ENCODE peak calls at places on chromosomes 7 and 10, in four cellular contexts. Q, J, C and A are unnamed samples.

GRCh38 chr10:46520941-46521340 is 35.5 kb downstream of the GPRIN2 start:
- DNase-seq in J (no peak), C (peak), Q (no peak), A (peak)

GRCh38 chr10:63681965-63682704 is 160.9 kb downstream of the REEP3 start:
- DNase-seq in C (no peak), J (no peak), Q (peak), A (no peak)

GRCh38 chr7:25619963-25620799 is 391.9 kb upstream of the NPVF start:
- DNase-seq in C (no peak), J (no peak), Q (no peak), A (peak)

GRCh38 chr7:48042216-48042615 is 6.9 kb downstream of the C7orf57 start:
- DNase-seq in J (no peak), Q (peak), C (no peak), A (no peak)

GRCh38 chr10:24251547-24251946 is 42.6 kb downstream of the KIAA1217 start:
- DNase-seq in J (no peak), Q (no peak), C (no peak), A (no peak)

GRCh38 chr10:113273151-113273876 is 279.5 kb upstream of the HABP2 start:
- DNase-seq in J (no peak), C (no peak), Q (peak), A (no peak)

GRCh38 chr10:12540341-12540781 is 191.0 kb downstream of the CAMK1D start:
- DNase-seq in C (no peak), Q (no peak), J (no peak), A (no peak)

GRCh38 chr10:52967806-52968795 is 195.5 kb upstream of the MBL2 start:
- DNase-seq in J (no peak), C (no peak), Q (no peak), A (no peak)

GRCh38 chr7:142337406-142338001 is 79.6 kb upstream of the PRSS58 start:
- DNase-seq in Q (no peak), C (no peak), J (no peak), A (no peak)

GRCh38 chr7:115477193-115477651 is 553.3 kb downstream of the TFEC start:
- DNase-seq in C (no peak), Q (no peak), J (peak), A (no peak)

GRCh38 chr10:11625019-11625735 is 13.7 kb upstream of the USP6NL start:
- DNase-seq in Q (no peak), J (no peak), C (no peak), A (no peak)

GRCh38 chr7:52273685-52274610 is 761.5 kb upstream of the POM121L12 start:
- DNase-seq in Q (no peak), C (no peak), J (no peak), A (no peak)

GRCh38 chr10:1564791-1565190 is 172.5 kb downstream of the ADARB2 start:
- DNase-seq in C (peak), J (no peak), Q (no peak), A (no peak)

GRCh38 chr7:135970045-135970444 is 7.1 kb downstream of the MTPN start:
- DNase-seq in Q (no peak), J (no peak), C (no peak), A (no peak)

GRCh38 chr10:8054498-8055407 is at the start of gene GATA3:
- DNase-seq in Q (peak), C (no peak), J (no peak), A (peak)

GRCh38 chr10:97714401-97715258 is 1.1 kb downstream of the MARVELD1 start:
- DNase-seq in C (peak), Q (peak), J (peak), A (peak)

GRCh38 chr10:133116455-133116854 is 28.7 kb downstream of the ADGRA1 start:
- DNase-seq in Q (no peak), J (no peak), C (no peak), A (no peak)

GRCh38 chr7:41436139-41436538 is 266.8 kb downstream of the INHBA start:
- DNase-seq in J (no peak), Q (no peak), C (no peak), A (no peak)

GRCh38 chr7:98229441-98229840 is 18.2 kb downstream of the BHLHA15 start:
- DNase-seq in Q (no peak), J (no peak), C (no peak), A (no peak)

GRCh38 chr10:43304687-43305333 is 37.9 kb upstream of the RASGEF1A start:
- DNase-seq in Q (peak), J (peak), C (peak), A (no peak)

GRCh38 chr7:3461923-3462322 is 160.9 kb downstream of the SDK1 start:
- DNase-seq in J (no peak), Q (no peak), C (no peak), A (no peak)

GRCh38 chr10:30433779-30434272 is at the start of gene MAP3K8:
- DNase-seq in J (peak), Q (peak), C (peak), A (peak)

GRCh38 chr10:103492655-103493261 is 747 bp upstream of the NEURL1 start:
- DNase-seq in C (no peak), Q (no peak), J (no peak), A (no peak)

GRCh38 chr10:50471583-50471975 is 152.2 kb downstream of the SGMS1 start:
- DNase-seq in Q (no peak), J (no peak), C (no peak), A (no peak)

GRCh38 chr7:40186586-40186985 is 51.8 kb downstream of the SUGCT start:
- DNase-seq in C (no peak), Q (no peak), J (no peak), A (no peak)

GRCh38 chr7:3309140-3309539 is 8.1 kb downstream of the SDK1 start:
- DNase-seq in J (no peak), Q (no peak), C (no peak), A (no peak)

GRCh38 chr10:34524369-34525091 is 290.6 kb downstream of the PARD3 start:
- DNase-seq in C (no peak), Q (no peak), J (no peak), A (no peak)

GRCh38 chr10:34520084-34520483 is 295.0 kb downstream of the PARD3 start:
- DNase-seq in Q (peak), J (no peak), C (no peak), A (no peak)

GRCh38 chr10:34520510-34520909 is 294.6 kb downstream of the PARD3 start:
- DNase-seq in C (no peak), J (no peak), Q (no peak), A (no peak)

GRCh38 chr10:34523017-34523767 is 291.9 kb downstream of the PARD3 start:
- DNase-seq in C (no peak), Q (no peak), J (no peak), A (no peak)

DNA sequence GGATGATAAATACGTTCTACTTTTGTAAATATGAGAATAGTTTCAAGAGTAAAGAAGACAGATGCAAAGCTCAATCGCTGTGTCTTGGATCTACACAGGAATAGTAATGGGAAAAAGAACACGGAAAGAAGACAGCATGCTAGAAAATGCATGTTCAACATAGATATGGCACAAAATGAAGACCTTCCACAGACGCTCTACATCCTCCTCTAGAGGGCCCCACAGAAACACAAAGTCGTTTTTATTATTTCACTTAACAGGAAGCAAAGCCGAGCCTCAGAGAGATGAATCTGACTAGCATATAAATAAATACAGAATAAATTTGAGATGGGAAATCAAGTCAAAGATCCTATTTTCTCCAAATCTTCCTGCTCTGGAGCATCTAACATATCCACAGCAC is 292.6 kb downstream of the PARD3 start:
- DNase-seq in C (no peak), J (no peak), Q (peak), A (peak)
- TF ChIP-seq CTCF in C (no peak), J (no peak), Q (peak), A (peak)

GRCh38 chr10:74150151-74151056 is at the start of gene AP3M1:
- DNase-seq in Q (peak), J (peak), C (peak), A (peak)

GRCh38 chr10:74153676-74154075 is 2.7 kb downstream of the ADK start:
- DNase-seq in C (no peak), Q (no peak), J (no peak), A (no peak)

GRCh38 chr10:74151057-74151878 is at the start of gene ADK:
- DNase-seq in Q (peak), J (peak), C (peak), A (peak)

GRCh38 chr10:74151879-74152722 is 1.1 kb downstream of the ADK start:
- DNase-seq in C (no peak), J (no peak), Q (no peak), A (no peak)

GRCh38 chr10:74153123-74153522 is 2.1 kb downstream of the ADK start:
- DNase-seq in Q (no peak), C (no peak), J (no peak), A (no peak)
- TF ChIP-seq CTCF in Q (no peak), C (peak), J (peak), A (peak)

GRCh38 chr7:74280985-74281384 is 8.2 kb upstream of the CLIP2 start:
- DNase-seq in Q (no peak), J (no peak), C (no peak), A (no peak)
- TF ChIP-seq CTCF in Q (no peak), J (no peak), C (no peak), A (no peak)

GRCh38 chr10:86960003-86960862 is 1.8 kb downstream of the SNCG start:
- DNase-seq in C (no peak), J (no peak), Q (peak), A (peak)
- TF ChIP-seq CTCF in C (peak), J (peak), Q (peak), A (peak)